ENCODE peak calls at places on chromosomes 16 and 17, in eight cellular contexts. One of them, this sample, is unnamed.

GRCh38 chr17:30831257-30831656 is 509 bp upstream of the ATAD5 start:
- DNase-seq in astrocyte of the cerebellum: no peak
- DNase-seq in NB4: peak; percentile 59
- DNase-seq in CD8-positive, alpha-beta T cell: no peak
- DNase-seq in IMR-90: peak; percentile 5
- DNase-seq in lower lobe of right lung: no peak
- DNase-seq in right atrium auricular region: no peak
- DNase-seq in left ventricle myocardium inferior: no peak
- DNase-seq in this sample: peak; percentile 23

GRCh38 chr16:81003610-81004460 is 2.9 kb downstream of the CMC2 start:
- DNase-seq in astrocyte of the cerebellum: no peak
- DNase-seq in NB4: no peak
- DNase-seq in CD8-positive, alpha-beta T cell: no peak
- DNase-seq in IMR-90: peak; percentile 47
- DNase-seq in lower lobe of right lung: no peak
- DNase-seq in right atrium auricular region: no peak
- DNase-seq in left ventricle myocardium inferior: no peak
- DNase-seq in this sample: peak; percentile 61

GRCh38 chr17:4316648-4317047 is 49.8 kb downstream of the UBE2G1 start:
- DNase-seq in astrocyte of the cerebellum: no peak
- DNase-seq in NB4: no peak
- DNase-seq in CD8-positive, alpha-beta T cell: no peak
- DNase-seq in IMR-90: no peak
- DNase-seq in lower lobe of right lung: no peak
- DNase-seq in right atrium auricular region: no peak
- DNase-seq in left ventricle myocardium inferior: no peak
- DNase-seq in this sample: no peak

GRCh38 chr16:945271-946047 is 25.3 kb downstream of the LMF1 start:
- DNase-seq in astrocyte of the cerebellum: no peak
- DNase-seq in NB4: no peak
- DNase-seq in CD8-positive, alpha-beta T cell: no peak
- DNase-seq in IMR-90: peak; percentile 16
- DNase-seq in lower lobe of right lung: no peak
- DNase-seq in right atrium auricular region: no peak
- DNase-seq in left ventricle myocardium inferior: no peak
- DNase-seq in this sample: no peak

GRCh38 chr17:71855000-71855399 is 265.8 kb upstream of the SOX9 start:
- DNase-seq in astrocyte of the cerebellum: no peak
- DNase-seq in NB4: no peak
- DNase-seq in CD8-positive, alpha-beta T cell: no peak
- DNase-seq in IMR-90: no peak
- DNase-seq in lower lobe of right lung: no peak
- DNase-seq in right atrium auricular region: no peak
- DNase-seq in left ventricle myocardium inferior: no peak
- DNase-seq in this sample: no peak

GRCh38 chr16:5252800-5253199 is 155.2 kb upstream of the EEF2KMT start:
- DNase-seq in astrocyte of the cerebellum: no peak
- DNase-seq in NB4: no peak
- DNase-seq in CD8-positive, alpha-beta T cell: no peak
- DNase-seq in IMR-90: no peak
- DNase-seq in lower lobe of right lung: no peak
- DNase-seq in right atrium auricular region: no peak
- DNase-seq in left ventricle myocardium inferior: no peak
- DNase-seq in this sample: no peak

GRCh38 chr17:29483503-29483902 is 83.3 kb downstream of the ABHD15 start:
- DNase-seq in astrocyte of the cerebellum: no peak
- DNase-seq in NB4: no peak
- DNase-seq in CD8-positive, alpha-beta T cell: no peak
- DNase-seq in IMR-90: no peak
- DNase-seq in lower lobe of right lung: no peak
- DNase-seq in right atrium auricular region: no peak
- DNase-seq in left ventricle myocardium inferior: no peak
- DNase-seq in this sample: no peak

GRCh38 chr16:27286446-27286845 is 17.9 kb upstream of the NSMCE1 start:
- DNase-seq in astrocyte of the cerebellum: peak; percentile 94
- DNase-seq in NB4: no peak
- DNase-seq in CD8-positive, alpha-beta T cell: no peak
- DNase-seq in IMR-90: peak; percentile 97
- DNase-seq in lower lobe of right lung: no peak
- DNase-seq in right atrium auricular region: peak; percentile 75
- DNase-seq in left ventricle myocardium inferior: no peak
- DNase-seq in this sample: peak; percentile 97

GRCh38 chr16:67013823-67014640 is 14.9 kb upstream of the CBFB start:
- DNase-seq in astrocyte of the cerebellum: no peak
- DNase-seq in NB4: peak; percentile 90
- DNase-seq in CD8-positive, alpha-beta T cell: peak; percentile 25
- DNase-seq in IMR-90: peak; percentile 46
- DNase-seq in lower lobe of right lung: peak; percentile 79
- DNase-seq in right atrium auricular region: peak; percentile 76
- DNase-seq in left ventricle myocardium inferior: peak; percentile 87
- DNase-seq in this sample: peak; percentile 68

GRCh38 chr16:63808730-63809129 is 1313.1 kb downstream of the CDH11 start:
- DNase-seq in astrocyte of the cerebellum: no peak
- DNase-seq in NB4: no peak
- DNase-seq in CD8-positive, alpha-beta T cell: no peak
- DNase-seq in IMR-90: no peak
- DNase-seq in lower lobe of right lung: no peak
- DNase-seq in right atrium auricular region: no peak
- DNase-seq in left ventricle myocardium inferior: no peak
- DNase-seq in this sample: no peak

GRCh38 chr16:3690991-3691720 is 26.2 kb downstream of the TRAP1 start:
- DNase-seq in astrocyte of the cerebellum: no peak
- DNase-seq in NB4: no peak
- DNase-seq in CD8-positive, alpha-beta T cell: no peak
- DNase-seq in IMR-90: no peak
- DNase-seq in lower lobe of right lung: no peak
- DNase-seq in right atrium auricular region: no peak
- DNase-seq in left ventricle myocardium inferior: no peak
- DNase-seq in this sample: no peak

GRCh38 chr16:54194008-54194731 is 92.4 kb downstream of the IRX3 start:
- DNase-seq in astrocyte of the cerebellum: peak; percentile 20
- DNase-seq in NB4: peak; percentile 86
- DNase-seq in CD8-positive, alpha-beta T cell: no peak
- DNase-seq in IMR-90: no peak
- DNase-seq in lower lobe of right lung: peak; percentile 81
- DNase-seq in right atrium auricular region: peak; percentile 74
- DNase-seq in left ventricle myocardium inferior: peak; percentile 91
- DNase-seq in this sample: peak; percentile 57

GRCh38 chr17:18968945-18969887 is 17.3 kb downstream of the SLC5A10 start:
- DNase-seq in astrocyte of the cerebellum: no peak
- DNase-seq in NB4: peak; percentile 58
- DNase-seq in CD8-positive, alpha-beta T cell: no peak
- DNase-seq in IMR-90: no peak
- DNase-seq in lower lobe of right lung: no peak
- DNase-seq in right atrium auricular region: no peak
- DNase-seq in left ventricle myocardium inferior: no peak
- DNase-seq in this sample: peak; percentile 33

GRCh38 chr17:76726231-76726765 is at the start of gene JMJD6:
- DNase-seq in astrocyte of the cerebellum: peak; percentile 87
- DNase-seq in NB4: peak; percentile 98
- DNase-seq in CD8-positive, alpha-beta T cell: no peak
- DNase-seq in IMR-90: peak; percentile 95
- DNase-seq in lower lobe of right lung: peak; percentile 97
- DNase-seq in right atrium auricular region: peak; percentile 98
- DNase-seq in left ventricle myocardium inferior: peak; percentile 96
- DNase-seq in this sample: peak; percentile 95

GRCh38 chr16:7363397-7364053 is 30.9 kb downstream of the RBFOX1 start:
- DNase-seq in astrocyte of the cerebellum: no peak
- DNase-seq in NB4: no peak
- DNase-seq in CD8-positive, alpha-beta T cell: no peak
- DNase-seq in IMR-90: no peak
- DNase-seq in lower lobe of right lung: no peak
- DNase-seq in right atrium auricular region: no peak
- DNase-seq in left ventricle myocardium inferior: peak; percentile 52
- DNase-seq in this sample: no peak

GRCh38 chr16:89051521-89052166 is 42.0 kb upstream of the ACSF3 start:
- DNase-seq in astrocyte of the cerebellum: no peak
- DNase-seq in NB4: no peak
- DNase-seq in CD8-positive, alpha-beta T cell: no peak
- DNase-seq in IMR-90: no peak
- DNase-seq in lower lobe of right lung: peak; percentile 39
- DNase-seq in right atrium auricular region: no peak
- DNase-seq in left ventricle myocardium inferior: no peak
- DNase-seq in this sample: no peak

GRCh38 chr17:57607553-57608120 is 137.5 kb downstream of the CCDC182 start:
- DNase-seq in astrocyte of the cerebellum: no peak
- DNase-seq in NB4: no peak
- DNase-seq in CD8-positive, alpha-beta T cell: no peak
- DNase-seq in IMR-90: no peak
- DNase-seq in lower lobe of right lung: no peak
- DNase-seq in right atrium auricular region: no peak
- DNase-seq in left ventricle myocardium inferior: no peak
- DNase-seq in this sample: no peak

GRCh38 chr16:31105677-31106213 is 2.4 kb upstream of the BCKDK start:
- DNase-seq in astrocyte of the cerebellum: no peak
- DNase-seq in NB4: peak; percentile 90
- DNase-seq in CD8-positive, alpha-beta T cell: peak; percentile 66
- DNase-seq in IMR-90: no peak
- DNase-seq in lower lobe of right lung: peak; percentile 92
- DNase-seq in right atrium auricular region: peak; percentile 92
- DNase-seq in left ventricle myocardium inferior: peak; percentile 91
- DNase-seq in this sample: peak; percentile 59

GRCh38 chr16:88628512-88628974 is 9.8 kb upstream of the IL17C start:
- DNase-seq in astrocyte of the cerebellum: no peak
- DNase-seq in NB4: peak; percentile 66
- DNase-seq in CD8-positive, alpha-beta T cell: no peak
- DNase-seq in IMR-90: no peak
- DNase-seq in lower lobe of right lung: no peak
- DNase-seq in right atrium auricular region: no peak
- DNase-seq in left ventricle myocardium inferior: peak; percentile 71
- DNase-seq in this sample: no peak

GRCh38 chr16:75263963-75264445 is 12.6 kb upstream of the BCAR1 start:
- DNase-seq in astrocyte of the cerebellum: no peak
- DNase-seq in NB4: peak; percentile 31
- DNase-seq in CD8-positive, alpha-beta T cell: no peak
- DNase-seq in IMR-90: no peak
- DNase-seq in lower lobe of right lung: peak; percentile 45
- DNase-seq in right atrium auricular region: peak; percentile 81
- DNase-seq in left ventricle myocardium inferior: no peak
- DNase-seq in this sample: peak; percentile 15

GRCh38 chr17:2435852-2436251 is 35.0 kb upstream of the MNT start:
- DNase-seq in astrocyte of the cerebellum: no peak
- DNase-seq in NB4: no peak
- DNase-seq in CD8-positive, alpha-beta T cell: no peak
- DNase-seq in IMR-90: no peak
- DNase-seq in lower lobe of right lung: no peak
- DNase-seq in right atrium auricular region: no peak
- DNase-seq in left ventricle myocardium inferior: no peak
- DNase-seq in this sample: no peak

GRCh38 chr16:77434365-77435239 is at the start of gene ADAMTS18:
- DNase-seq in astrocyte of the cerebellum: no peak
- DNase-seq in NB4: no peak
- DNase-seq in CD8-positive, alpha-beta T cell: no peak
- DNase-seq in IMR-90: no peak
- DNase-seq in lower lobe of right lung: no peak
- DNase-seq in right atrium auricular region: no peak
- DNase-seq in left ventricle myocardium inferior: no peak
- DNase-seq in this sample: no peak

GRCh38 chr16:70437582-70438324 is 1.1 kb downstream of the ST3GAL2 start:
- DNase-seq in astrocyte of the cerebellum: peak; percentile 32
- DNase-seq in NB4: peak; percentile 63
- DNase-seq in CD8-positive, alpha-beta T cell: no peak
- DNase-seq in IMR-90: peak; percentile 69
- DNase-seq in lower lobe of right lung: no peak
- DNase-seq in right atrium auricular region: no peak
- DNase-seq in left ventricle myocardium inferior: no peak
- DNase-seq in this sample: peak; percentile 67

GRCh38 chr16:70441406-70441990 is 2.6 kb upstream of the ST3GAL2 start:
- DNase-seq in astrocyte of the cerebellum: no peak
- DNase-seq in NB4: no peak
- DNase-seq in CD8-positive, alpha-beta T cell: no peak
- DNase-seq in IMR-90: no peak
- DNase-seq in lower lobe of right lung: no peak
- DNase-seq in right atrium auricular region: no peak
- DNase-seq in left ventricle myocardium inferior: no peak
- DNase-seq in this sample: no peak

GRCh38 chr16:70438325-70438982 is 446 bp downstream of the ST3GAL2 start:
- DNase-seq in astrocyte of the cerebellum: no peak
- DNase-seq in NB4: peak; percentile 58
- DNase-seq in CD8-positive, alpha-beta T cell: no peak
- DNase-seq in IMR-90: no peak
- DNase-seq in lower lobe of right lung: peak; percentile 63
- DNase-seq in right atrium auricular region: no peak
- DNase-seq in left ventricle myocardium inferior: peak; percentile 32
- DNase-seq in this sample: no peak

GRCh38 chr16:70437017-70437581 is 1.8 kb downstream of the ST3GAL2 start:
- DNase-seq in astrocyte of the cerebellum: peak; percentile 63
- DNase-seq in NB4: peak; percentile 85
- DNase-seq in CD8-positive, alpha-beta T cell: no peak
- DNase-seq in IMR-90: peak; percentile 94
- DNase-seq in lower lobe of right lung: no peak
- DNase-seq in right atrium auricular region: no peak
- DNase-seq in left ventricle myocardium inferior: no peak
- DNase-seq in this sample: peak; percentile 89

GRCh38 chr16:70438983-70439862 is at the start of gene ST3GAL2:
- DNase-seq in astrocyte of the cerebellum: peak; percentile 78
- DNase-seq in NB4: peak; percentile 97
- DNase-seq in CD8-positive, alpha-beta T cell: peak; percentile 87
- DNase-seq in IMR-90: peak; percentile 89
- DNase-seq in lower lobe of right lung: peak; percentile 94
- DNase-seq in right atrium auricular region: peak; percentile 94
- DNase-seq in left ventricle myocardium inferior: peak; percentile 96
- DNase-seq in this sample: peak; percentile 86
- TF ChIP-seq CTCF in astrocyte of the cerebellum: no peak
- TF ChIP-seq CTCF in NB4: no peak
- TF ChIP-seq CTCF in CD8-positive, alpha-beta T cell: no peak
- TF ChIP-seq CTCF in IMR-90: no peak
- TF ChIP-seq CTCF in lower lobe of right lung: no peak
- TF ChIP-seq CTCF in right atrium auricular region: peak; percentile 36
- TF ChIP-seq CTCF in left ventricle myocardium inferior: no peak
- TF ChIP-seq CTCF in this sample: peak; percentile 18

GRCh38 chr17:80694992-80695912 is 150.6 kb downstream of the RPTOR start:
- DNase-seq in astrocyte of the cerebellum: no peak
- DNase-seq in NB4: no peak
- DNase-seq in CD8-positive, alpha-beta T cell: no peak
- DNase-seq in IMR-90: no peak
- DNase-seq in lower lobe of right lung: no peak
- DNase-seq in right atrium auricular region: no peak
- DNase-seq in left ventricle myocardium inferior: no peak
- DNase-seq in this sample: no peak
- TF ChIP-seq CTCF in astrocyte of the cerebellum: no peak
- TF ChIP-seq CTCF in NB4: no peak
- TF ChIP-seq CTCF in CD8-positive, alpha-beta T cell: no peak
- TF ChIP-seq CTCF in IMR-90: no peak
- TF ChIP-seq CTCF in lower lobe of right lung: no peak
- TF ChIP-seq CTCF in right atrium auricular region: no peak
- TF ChIP-seq CTCF in left ventricle myocardium inferior: no peak
- TF ChIP-seq CTCF in this sample: no peak

GRCh38 chr16:12348733-12349704 is 372.5 kb downstream of the SNX29 start:
- DNase-seq in astrocyte of the cerebellum: no peak
- DNase-seq in NB4: peak; percentile 74
- DNase-seq in CD8-positive, alpha-beta T cell: no peak
- DNase-seq in IMR-90: no peak
- DNase-seq in lower lobe of right lung: no peak
- DNase-seq in right atrium auricular region: no peak
- DNase-seq in left ventricle myocardium inferior: no peak
- DNase-seq in this sample: no peak
- TF ChIP-seq CTCF in astrocyte of the cerebellum: no peak
- TF ChIP-seq CTCF in NB4: no peak
- TF ChIP-seq CTCF in CD8-positive, alpha-beta T cell: no peak
- TF ChIP-seq CTCF in IMR-90: no peak
- TF ChIP-seq CTCF in lower lobe of right lung: no peak
- TF ChIP-seq CTCF in right atrium auricular region: no peak
- TF ChIP-seq CTCF in left ventricle myocardium inferior: no peak
- TF ChIP-seq CTCF in this sample: no peak

GRCh38 chr16:70331588-70332358 is 14.9 kb upstream of the DDX19A start:
- DNase-seq in astrocyte of the cerebellum: no peak
- DNase-seq in NB4: no peak
- DNase-seq in CD8-positive, alpha-beta T cell: no peak
- DNase-seq in IMR-90: no peak
- DNase-seq in lower lobe of right lung: no peak
- DNase-seq in right atrium auricular region: no peak
- DNase-seq in left ventricle myocardium inferior: no peak
- DNase-seq in this sample: peak; percentile 15
- TF ChIP-seq CTCF in astrocyte of the cerebellum: peak; percentile 62
- TF ChIP-seq CTCF in NB4: peak; percentile 57
- TF ChIP-seq CTCF in CD8-positive, alpha-beta T cell: peak; percentile 19
- TF ChIP-seq CTCF in IMR-90: peak; percentile 31
- TF ChIP-seq CTCF in lower lobe of right lung: peak; percentile 34
- TF ChIP-seq CTCF in right atrium auricular region: peak; percentile 65
- TF ChIP-seq CTCF in left ventricle myocardium inferior: peak; percentile 63
- TF ChIP-seq CTCF in this sample: peak; percentile 52